ENCODE peak calls at places on chromosome 16, in five cellular contexts. X is fibroblast of the aortic adventitia, A is heart right ventricle, Q is astrocyte of the cerebellum, R is A549. S is an unnamed sample.

GRCh38 chr16:12054868-12055267 is 78.3 kb downstream of the SNX29 start:
- DNase-seq in A (no peak), X (no peak), R (no peak), Q (no peak), S (no peak)

GRCh38 chr16:90031931-90032663 is 12.8 kb upstream of the DBNDD1 start:
- DNase-seq in R (no peak), A (no peak), Q (no peak), X (peak), S (peak)

GRCh38 chr16:15507299-15507958 is 73.0 kb downstream of the BMERB1 start:
- DNase-seq in Q (no peak), A (no peak), R (no peak), X (peak), S (peak)

GRCh38 chr16:19858006-19858653 is 26.5 kb downstream of the GPRC5B start:
- DNase-seq in X (no peak), R (no peak), A (no peak), Q (peak), S (no peak)

GRCh38 chr16:2977440-2977839 is 2.8 kb downstream of the PKMYT1 start:
- DNase-seq in R (no peak), Q (no peak), X (no peak), A (no peak), S (no peak)

GRCh38 chr16:3131755-3132377 is 3.0 kb upstream of the ZNF213 start:
- DNase-seq in X (peak), Q (no peak), A (no peak), R (no peak), S (peak)

GRCh38 chr16:54171855-54172537 is 114.6 kb downstream of the IRX3 start:
- DNase-seq in A (no peak), X (peak), R (no peak), Q (peak), S (no peak)

GRCh38 chr16:17365591-17366298 is 105.0 kb downstream of the XYLT1 start:
- DNase-seq in A (no peak), X (peak), R (no peak), Q (no peak), S (peak)

GRCh38 chr16:5008311-5008731 is 25.4 kb downstream of the NAGPA start:
- DNase-seq in A (no peak), Q (no peak), X (no peak), R (no peak), S (no peak)

GRCh38 chr16:28609631-28610594 is at the start of gene SULT1A1:
- DNase-seq in A (peak), X (peak), R (no peak), Q (no peak), S (no peak)

GRCh38 chr16:81429045-81429521 is 15.5 kb upstream of the CMIP start:
- DNase-seq in X (peak), Q (no peak), A (no peak), R (no peak), S (peak)

GRCh38 chr16:3095869-3096268 is 3.2 kb downstream of the ZSCAN10 start:
- DNase-seq in X (no peak), A (peak), Q (no peak), R (peak), S (no peak)

GRCh38 chr16:12271006-12271405 is 294.5 kb downstream of the SNX29 start:
- DNase-seq in X (peak), A (no peak), Q (no peak), R (no peak), S (peak)

GRCh38 chr16:50961944-50962343 is 189.1 kb downstream of the SALL1 start:
- DNase-seq in R (no peak), X (no peak), A (no peak), Q (no peak), S (no peak)

GRCh38 chr16:12311887-12312286 is 335.4 kb downstream of the SNX29 start:
- DNase-seq in X (no peak), R (no peak), A (no peak), Q (no peak), S (no peak)

GRCh38 chr16:66563574-66564334 is 2.5 kb upstream of the CMTM1 start:
- DNase-seq in A (no peak), X (no peak), Q (no peak), R (no peak), S (no peak)

GRCh38 chr16:80654094-80654862 is 113.5 kb downstream of the DYNLRB2 start:
- DNase-seq in X (no peak), R (no peak), Q (no peak), A (no peak), S (no peak)

GRCh38 chr16:66810391-66810790 is 9.0 kb upstream of the TERB1 start:
- DNase-seq in Q (no peak), A (no peak), X (no peak), R (no peak), S (no peak)

GRCh38 chr16:28846933-28847273 is 755 bp upstream of the TUFM start:
- DNase-seq in R (no peak), X (no peak), A (no peak), Q (no peak), S (peak)

GRCh38 chr16:2027024-2028010 is 615 bp downstream of the NHERF2 start:
- DNase-seq in Q (no peak), A (peak), X (peak), R (no peak), S (no peak)

GRCh38 chr16:1912215-1912543 is 6.0 kb downstream of the HS3ST6 start:
- DNase-seq in X (no peak), Q (no peak), A (no peak), R (no peak), S (no peak)

GRCh38 chr16:15643453-15644305 is 725 bp upstream of the MARF1 start:
- DNase-seq in R (peak), X (peak), A (peak), Q (peak), S (peak)

GRCh38 chr16:22370038-22370541 is 4.3 kb downstream of the CDR2 start:
- DNase-seq in X (peak), Q (no peak), R (no peak), A (no peak), S (peak)

GRCh38 chr16:72812651-72813050 is 235.3 kb downstream of the ZFHX3 start:
- DNase-seq in R (no peak), A (no peak), X (no peak), Q (no peak), S (no peak)

GRCh38 chr16:27628216-27628945 is 78.4 kb downstream of the KATNIP start:
- DNase-seq in Q (no peak), X (peak), R (no peak), A (no peak), S (no peak)

GRCh38 chr16:11253009-11253994 is 2.7 kb downstream of the SOCS1 start:
- DNase-seq in Q (no peak), X (peak), R (no peak), A (no peak), S (peak)

GRCh38 chr16:50692999-50693781 is at the start of gene NOD2:
- DNase-seq in A (no peak), Q (no peak), X (no peak), R (peak), S (no peak)

GRCh38 chr16:8929086-8929748 is 34.5 kb downstream of the USP7 start:
- DNase-seq in A (no peak), R (no peak), Q (no peak), X (no peak), S (no peak)

GRCh38 chr16:81061855-81062608 is 15.0 kb downstream of the C16orf46 start:
- DNase-seq in Q (no peak), R (no peak), A (no peak), X (no peak), S (no peak)

GRCh38 chr16:85446846-85447656 is 166.1 kb upstream of the GSE1 start:
- DNase-seq in X (no peak), A (no peak), R (no peak), Q (no peak), S (no peak)

GRCh38 chr16:66996324-66996982 is 8.1 kb downstream of the CES4A start:
- DNase-seq in X (peak), A (peak), Q (peak), R (no peak), S (peak)

GRCh38 chr16:46691720-46692119 is 2.3 kb downstream of the ORC6 start:
- DNase-seq in R (no peak), A (no peak), X (peak), Q (no peak), S (peak)

GRCh38 chr16:8831450-8832382 is 34.1 kb downstream of the PMM2 start:
- DNase-seq in A (no peak), R (no peak), Q (no peak), X (no peak), S (no peak)

GRCh38 chr16:49621240-49622083 is 234.4 kb downstream of the ZNF423 start:
- DNase-seq in A (no peak), X (no peak), R (no peak), Q (no peak), S (no peak)

GRCh38 chr16:31382485-31383161 is 10.5 kb upstream of the ITGAD start:
- DNase-seq in A (peak), R (peak), X (peak), Q (no peak), S (peak)

GRCh38 chr16:12087901-12088364 is 111.4 kb downstream of the SNX29 start:
- DNase-seq in Q (no peak), X (no peak), A (peak), R (no peak), S (no peak)

GRCh38 chr16:67339453-67339852 is 12.8 kb downstream of the LRRC36 start:
- DNase-seq in R (no peak), Q (peak), A (no peak), X (peak), S (peak)

GRCh38 chr16:31373235-31373634 is 18.3 kb downstream of the ITGAX start:
- DNase-seq in R (no peak), Q (no peak), X (no peak), A (no peak), S (no peak)

GRCh38 chr16:74304164-74304834 is 7.7 kb downstream of the PSMD7 start:
- DNase-seq in X (no peak), Q (no peak), R (peak), A (no peak), S (no peak)
- TF ChIP-seq CTCF in X (peak), Q (peak), R (peak), A (peak), S (peak)

DNA sequence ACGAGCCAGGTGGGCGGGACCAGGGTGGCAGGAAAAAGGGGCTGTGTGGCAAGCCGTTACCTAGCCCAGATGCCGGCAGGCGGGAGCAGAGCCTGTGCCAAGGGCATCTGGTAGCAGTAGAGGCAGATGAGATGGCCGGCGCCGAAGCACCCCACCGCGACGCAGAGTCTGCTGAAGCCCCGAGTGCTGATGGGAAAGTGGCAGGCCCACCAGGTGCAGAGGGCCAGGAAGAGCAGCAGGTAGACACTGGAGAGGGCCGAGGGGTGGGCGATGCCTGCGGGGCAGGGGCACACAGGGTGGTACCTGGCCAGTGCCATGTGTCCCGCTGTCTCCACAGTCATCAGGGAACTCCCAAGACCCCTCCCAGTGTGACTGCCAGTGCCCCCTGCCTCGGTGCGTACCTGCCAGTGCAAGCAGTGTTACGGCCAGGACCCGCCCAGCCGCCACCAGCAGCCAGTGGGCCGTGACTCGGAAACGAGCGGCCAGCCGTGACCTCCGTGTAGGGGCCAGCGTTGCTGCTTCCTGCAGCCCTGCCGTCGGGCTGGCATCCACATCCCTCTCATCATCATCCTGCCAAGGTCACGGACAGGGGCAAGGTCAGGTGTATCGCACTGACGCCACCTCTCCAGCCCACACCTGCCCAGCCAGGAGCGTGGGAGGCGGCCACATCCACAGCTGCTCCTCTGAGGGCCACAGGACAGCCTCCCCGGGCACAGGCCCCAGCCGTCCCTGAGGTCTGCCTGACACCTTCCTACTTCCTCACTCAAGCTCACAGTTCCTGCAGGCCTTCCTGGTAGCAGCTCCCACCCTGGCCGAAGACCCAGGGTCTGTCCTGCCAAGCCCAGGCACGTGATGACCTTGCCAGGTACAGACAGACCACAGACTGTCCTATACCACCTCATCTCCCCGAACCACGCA is 32.1 kb downstream of the CTU2 start:
- DNase-seq in A (no peak), R (no peak), X (no peak), Q (no peak), S (no peak)
- H3K4me3 ChIP-seq in A (no peak), R (no peak), X (no peak), Q (no peak), S (no peak)

DNA sequence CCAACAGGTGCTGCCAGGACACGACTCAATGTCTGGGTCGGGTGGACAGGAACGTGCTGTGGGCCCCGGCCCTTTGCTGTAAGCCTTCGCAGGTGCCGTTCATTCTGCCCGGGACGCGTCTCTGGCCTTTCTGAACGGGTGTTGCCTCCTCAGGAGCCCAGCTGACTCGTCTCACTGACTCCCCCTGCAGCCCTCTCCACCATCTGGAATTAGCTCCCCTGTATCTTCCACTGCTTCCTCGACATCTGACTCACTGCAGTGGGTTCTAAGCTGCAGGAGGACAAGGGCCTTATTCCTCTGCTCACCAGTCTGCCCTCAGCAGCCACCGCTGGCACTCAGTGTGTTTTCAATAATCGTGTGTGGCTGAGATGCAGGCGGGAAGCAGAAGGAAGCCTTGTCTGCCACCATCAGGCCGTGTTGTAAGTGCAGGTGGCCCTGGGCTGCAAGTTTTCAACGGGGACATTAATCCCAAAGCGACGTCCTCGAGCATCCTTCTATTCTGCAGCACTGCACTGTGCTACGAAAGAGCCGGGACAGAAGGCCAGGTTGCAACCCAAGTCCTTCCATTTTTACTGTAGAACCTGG is 256.2 kb downstream of the FOXL1 start:
- DNase-seq in A (no peak), R (no peak), X (peak), Q (no peak), S (no peak)
- TF ChIP-seq CTCF in A (peak), R (peak), X (peak), Q (peak), S (peak)

GRCh38 chr16:57041182-57042156 is 50.9 kb upstream of the CPNE2 start:
- DNase-seq in X (no peak), R (no peak), Q (no peak), A (no peak), S (no peak)
- H3K4me3 ChIP-seq in X (no peak), R (no peak), Q (no peak), A (no peak), S (no peak)

GRCh38 chr16:55513616-55514015 is 4.7 kb downstream of the LPCAT2 start:
- DNase-seq in Q (no peak), R (no peak), X (no peak), A (no peak), S (no peak)
- TF ChIP-seq CTCF in Q (peak), R (no peak), X (peak), A (no peak), S (no peak)

GRCh38 chr16:180921-181667 is 835 bp downstream of the HBQ1 start:
- DNase-seq in X (peak), R (peak), Q (peak), A (peak), S (peak)

GRCh38 chr16:177981-178676 is 1.6 kb downstream of the HBA1 start:
- DNase-seq in A (no peak), X (no peak), R (no peak), Q (no peak), S (no peak)

GRCh38 chr16:179431-179830 is 828 bp upstream of the HBQ1 start:
- DNase-seq in X (no peak), Q (no peak), A (no peak), R (no peak), S (no peak)

GRCh38 chr16:181668-182021 is 1.4 kb downstream of the HBQ1 start:
- DNase-seq in R (no peak), X (no peak), Q (no peak), A (no peak), S (no peak)

DNA sequence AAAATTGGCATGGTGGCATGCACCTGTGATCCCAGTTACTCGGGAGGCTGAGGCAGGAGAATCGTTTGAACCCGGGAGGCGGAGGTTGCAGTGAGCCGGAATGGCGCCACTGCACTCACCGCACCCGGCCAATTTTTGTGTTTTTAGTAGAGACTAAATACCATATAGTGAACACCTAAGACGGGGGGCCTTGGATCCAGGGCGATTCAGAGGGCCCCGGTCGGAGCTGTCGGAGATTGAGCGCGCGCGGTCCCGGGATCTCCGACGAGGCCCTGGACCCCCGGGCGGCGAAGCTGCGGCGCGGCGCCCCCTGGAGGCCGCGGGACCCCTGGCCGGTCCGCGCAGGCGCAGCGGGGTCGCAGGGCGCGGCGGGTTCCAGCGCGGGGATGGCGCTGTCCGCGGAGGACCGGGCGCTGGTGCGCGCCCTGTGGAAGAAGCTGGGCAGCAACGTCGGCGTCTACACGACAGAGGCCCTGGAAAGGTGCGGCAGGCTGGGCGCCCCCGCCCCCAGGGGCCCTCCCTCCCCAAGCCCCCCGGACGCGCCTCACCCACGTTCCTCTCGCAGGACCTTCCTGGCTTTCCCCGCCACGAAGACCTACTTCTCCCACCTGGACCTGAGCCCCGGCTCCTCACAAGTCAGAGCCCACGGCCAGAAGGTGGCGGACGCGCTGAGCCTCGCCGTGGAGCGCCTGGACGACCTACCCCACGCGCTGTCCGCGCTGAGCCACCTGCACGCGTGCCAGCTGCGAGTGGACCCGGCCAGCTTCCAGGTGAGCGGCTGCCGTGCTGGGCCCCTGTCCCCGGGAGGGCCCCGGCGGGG is at the start of gene HBQ1:
- DNase-seq in Q (no peak), A (no peak), R (peak), X (no peak), S (peak)
- H3K4me3 ChIP-seq in Q (peak), A (no peak), R (peak), X (peak), S (peak)

DNA sequence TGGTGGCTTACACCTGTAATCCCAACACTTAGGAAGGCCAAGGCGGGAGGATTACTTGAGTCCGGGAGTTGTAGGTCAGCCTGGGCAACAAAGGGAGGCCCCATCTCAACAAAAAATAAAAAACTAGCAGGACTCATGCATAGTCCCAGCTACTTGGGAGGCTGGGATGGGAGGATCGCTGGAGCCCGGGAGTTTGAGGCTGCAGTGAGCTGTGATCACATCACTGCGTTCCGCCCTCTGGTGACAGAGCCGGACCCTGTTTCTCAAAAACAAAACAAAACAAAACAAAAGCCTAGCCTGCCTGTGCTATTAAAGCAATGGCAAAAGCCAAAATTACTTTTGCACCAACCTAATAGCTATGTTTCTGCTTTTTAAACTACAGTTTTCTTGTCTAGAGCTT is 1.5 kb downstream of the FCSK start:
- DNase-seq in Q (no peak), X (no peak), R (no peak), A (no peak), S (no peak)
- TF ChIP-seq CTCF in Q (no peak), X (no peak), R (peak), A (no peak), S (no peak)

GRCh38 chr16:23858496-23859062 is 22.8 kb downstream of the PRKCB start:
- DNase-seq in Q (no peak), X (no peak), A (no peak), R (no peak), S (no peak)

GRCh38 chr16:23857256-23857891 is 21.6 kb downstream of the PRKCB start:
- DNase-seq in A (no peak), Q (no peak), X (no peak), R (no peak), S (no peak)

GRCh38 chr16:23857901-23858300 is 22.1 kb downstream of the PRKCB start:
- DNase-seq in A (no peak), Q (no peak), R (no peak), X (no peak), S (no peak)

GRCh38 chr16:23861874-23862273 is 26.1 kb downstream of the PRKCB start:
- DNase-seq in Q (no peak), A (no peak), X (no peak), R (no peak), S (no peak)

DNA sequence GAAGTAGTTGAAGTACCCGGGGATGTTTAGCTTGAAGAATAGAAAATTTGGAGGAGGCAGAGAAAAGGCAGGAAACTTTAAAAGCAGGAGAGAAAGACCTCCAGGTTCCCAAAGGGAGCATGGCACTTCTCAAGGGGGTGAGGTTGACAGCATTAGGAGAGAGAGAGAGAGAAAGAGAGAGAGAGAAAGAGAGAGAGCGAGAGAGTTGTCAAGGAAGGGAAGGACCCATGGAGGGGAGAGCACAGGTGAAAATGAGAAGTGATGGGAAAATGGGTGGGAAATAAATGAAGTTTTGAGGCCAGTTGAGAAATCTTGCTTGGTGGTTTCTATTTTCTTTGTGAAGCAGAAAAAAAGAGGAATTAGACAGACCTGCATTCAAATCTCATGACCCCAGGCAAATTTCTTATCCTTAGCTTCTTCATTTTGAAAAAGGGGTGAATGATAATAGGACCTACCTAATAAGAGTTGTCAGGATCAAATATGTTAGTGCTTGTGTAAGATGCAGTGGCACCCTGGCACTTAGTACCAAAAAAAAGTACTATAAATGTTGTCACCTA is 24.0 kb downstream of the PRKCB start:
- DNase-seq in Q (no peak), X (no peak), A (no peak), R (no peak), S (no peak)
- H3K4me3 ChIP-seq in Q (no peak), X (no peak), A (no peak), R (no peak), S (no peak)